ENCODE peak calls at places on chromosomes 11 and 22, in eight cellular contexts. I is tibial nerve, H is AG10803, M is foreskin fibroblast, X is nephron progenitor cell, J is endothelial cell, K is brain microvascular endothelial cell, Y is neural crest cell. G is an unnamed sample.
A peak's percentile ranks its signal among the peaks of the same experiment; 100 is the strongest.

GRCh38 chr11:69376155-69377028 is 82.4 kb downstream of the MYEOV start:
- DNase-seq in J (no peak), X (no peak), K (no peak), I (no peak), H (no peak), Y (no peak), M (no peak), G (no peak)

GRCh38 chr11:62267050-62267449 is 2.9 kb upstream of the SCGB2A2 start:
- DNase-seq in K (no peak), H (no peak), M (no peak), I (no peak), J (no peak), Y (no peak), X (no peak), G (no peak)

GRCh38 chr11:61657566-61657965 is 22.6 kb upstream of the DAGLA start:
- DNase-seq in I (no peak), J (no peak), Y (no peak), X (no peak), M (no peak), K (no peak), H (no peak), G (no peak)

GRCh38 chr22:40462195-40462988 is 92.0 kb downstream of the SGSM3 start:
- DNase-seq in X (no peak), Y (no peak), I (no peak), H (no peak), K (no peak), M (no peak), J (no peak), G (no peak)

GRCh38 chr11:131217313-131218297 is 152.8 kb upstream of the NTM start:
- DNase-seq in X (no peak), Y (no peak), M (peak; percentile 20), I (no peak), H (peak; percentile 9), K (no peak), J (peak; percentile 26), G (no peak)

GRCh38 chr22:50738649-50739227 is 734 bp downstream of the ACR start:
- DNase-seq in K (no peak), I (no peak), Y (no peak), H (no peak), M (no peak), J (peak; percentile 8), X (no peak), G (no peak)

GRCh38 chr11:44605965-44606364 is 40.5 kb downstream of the CD82 start:
- DNase-seq in X (no peak), M (no peak), I (no peak), J (no peak), Y (no peak), H (no peak), K (no peak), G (no peak)

GRCh38 chr11:33829430-33830141 is 55.3 kb upstream of the FBXO3 start:
- DNase-seq in H (peak; percentile 72), K (peak; percentile 70), X (peak; percentile 56), Y (peak; percentile 59), I (peak; percentile 71), J (peak; percentile 62), M (peak; percentile 85), G (peak; percentile 78)

GRCh38 chr11:1310772-1311468 is 1.5 kb upstream of the TOLLIP start:
- DNase-seq in K (no peak), X (no peak), J (no peak), H (no peak), I (no peak), Y (no peak), M (no peak), G (no peak)

GRCh38 chr11:9089061-9089460 is 2.3 kb downstream of the SCUBE2 start:
- DNase-seq in M (no peak), X (no peak), Y (no peak), H (no peak), J (no peak), K (no peak), I (no peak), G (no peak)

GRCh38 chr11:72642815-72643511 is 31.3 kb downstream of the PDE2A start:
- DNase-seq in Y (peak; percentile 72), H (peak; percentile 25), X (peak; percentile 83), I (no peak), K (no peak), J (peak; percentile 80), M (peak; percentile 71), G (peak; percentile 34)

GRCh38 chr11:57434640-57435546 is 8.0 kb upstream of the SLC43A3 start:
- DNase-seq in Y (no peak), K (peak; percentile 81), X (no peak), M (peak; percentile 93), I (peak; percentile 64), J (no peak), H (peak; percentile 96), G (peak; percentile 80)

GRCh38 chr22:44577391-44578114 is 79.5 kb upstream of the RTL6 start:
- DNase-seq in M (no peak), J (no peak), I (no peak), K (no peak), Y (no peak), H (no peak), X (no peak), G (no peak)

GRCh38 chr11:11027271-11027670 is 169.4 kb upstream of the ZBED5 start:
- DNase-seq in K (peak; percentile 74), Y (no peak), J (no peak), I (no peak), M (peak; percentile 83), X (no peak), H (peak; percentile 76), G (peak; percentile 61)

GRCh38 chr11:64854534-64855502 is 10.4 kb upstream of the CDC42BPG start:
- DNase-seq in J (no peak), K (peak; percentile 86), Y (no peak), X (no peak), I (peak; percentile 64), H (peak; percentile 93), M (peak; percentile 99), G (peak; percentile 89)

GRCh38 chr11:24861440-24861839 is 364.6 kb downstream of the LUZP2 start:
- DNase-seq in J (no peak), M (no peak), K (no peak), I (no peak), H (no peak), Y (no peak), X (no peak), G (no peak)

GRCh38 chr11:24870048-24870447 is 373.2 kb downstream of the LUZP2 start:
- DNase-seq in Y (no peak), I (no peak), M (no peak), J (no peak), H (no peak), K (no peak), X (no peak), G (no peak)

GRCh38 chr11:24866743-24867142 is 369.9 kb downstream of the LUZP2 start:
- DNase-seq in I (no peak), J (no peak), M (no peak), H (no peak), Y (no peak), X (no peak), K (no peak), G (no peak)
- TF ChIP-seq CTCF in I (no peak), J (no peak), M (no peak), H (no peak), Y (no peak), X (no peak), K (no peak), G (no peak)

GRCh38 chr11:36041988-36042606 is 98.2 kb downstream of the LDLRAD3 start:
- DNase-seq in M (peak; percentile 47), Y (no peak), I (no peak), K (no peak), J (no peak), X (no peak), H (peak; percentile 22), G (peak; percentile 30)
- TF ChIP-seq CTCF in M (peak; percentile 30), Y (peak; percentile 56), I (peak; percentile 22), K (peak; percentile 75), J (peak; percentile 45), X (peak; percentile 36), H (peak; percentile 71), G (peak; percentile 64)

GRCh38 chr22:24937114-24937513 is 9.4 kb downstream of the LHFPL7 start:
- DNase-seq in Y (peak; percentile 10), H (no peak), I (no peak), X (no peak), J (peak; percentile 36), K (peak; percentile 44), M (peak; percentile 11), G (peak; percentile 20)
- TF ChIP-seq CTCF in Y (peak; percentile 46), H (peak; percentile 29), I (no peak), X (peak; percentile 11), J (no peak), K (peak; percentile 65), M (peak; percentile 27), G (peak; percentile 54)

GRCh38 chr11:132475046-132475445 is 1057.3 kb downstream of the OPCML start:
- DNase-seq in H (no peak), J (no peak), M (peak; percentile 8), I (no peak), K (peak; percentile 3), X (no peak), Y (no peak), G (no peak)
- TF ChIP-seq CTCF in H (no peak), J (no peak), M (no peak), I (no peak), K (no peak), X (no peak), Y (no peak), G (no peak)

GRCh38 chr22:22345781-22346180 is 101.2 kb downstream of the VPREB1 start:
- DNase-seq in I (no peak), X (no peak), K (no peak), J (no peak), Y (no peak), M (no peak), H (no peak), G (no peak)

GRCh38 chr22:22346401-22347107 is 102.0 kb downstream of the VPREB1 start:
- DNase-seq in H (no peak), J (no peak), Y (no peak), I (no peak), M (no peak), X (no peak), K (no peak), G (no peak)

GRCh38 chr22:22349455-22349836 is 104.9 kb downstream of the VPREB1 start:
- DNase-seq in J (no peak), Y (no peak), H (no peak), X (no peak), I (no peak), M (no peak), K (no peak), G (no peak)

GRCh38 chr22:22348815-22349454 is 104.3 kb downstream of the VPREB1 start:
- DNase-seq in M (no peak), Y (no peak), J (no peak), H (no peak), I (no peak), K (no peak), X (no peak), G (no peak)

GRCh38 chr22:22348127-22348814 is 103.7 kb downstream of the VPREB1 start:
- DNase-seq in I (no peak), Y (peak; percentile 31), M (peak; percentile 9), J (peak; percentile 30), X (no peak), H (no peak), K (no peak), G (no peak)
- TF ChIP-seq CTCF in I (peak; percentile 8), Y (peak; percentile 26), M (peak; percentile 13), J (no peak), X (no peak), H (peak; percentile 10), K (peak; percentile 47), G (peak; percentile 28)

G was measured in astrocyte of the spinal cord.